ENCODE peak calls at places on chromosomes 1 and 21, in four cellular contexts. U is NCI-H226, Y is glutamatergic neuron, M is EH. L is an unnamed sample.

GRCh38 chr1:201916649-201917249 is 28.1 kb downstream of the SHISA4 start:
- DNase-seq in U (peak; percentile 69), Y (no peak), M (peak; percentile 96), L (no peak)

GRCh38 chr1:178521241-178521640 is 8.3 kb downstream of the TEX35 start:
- DNase-seq in Y (no peak), M (no peak), U (no peak), L (no peak)

GRCh38 chr1:18097206-18097605 is 10.4 kb upstream of the IGSF21 start:
- DNase-seq in M (no peak), U (no peak), Y (no peak), L (no peak)

GRCh38 chr1:55369474-55369873 is 154.3 kb upstream of the USP24 start:
- DNase-seq in U (peak; percentile 18), Y (no peak), M (peak; percentile 68), L (no peak)

GRCh38 chr1:165875171-165875570 is 47.8 kb downstream of the UCK2 start:
- DNase-seq in U (no peak), M (no peak), Y (no peak), L (no peak)

GRCh38 chr1:172484252-172484651 is 40.4 kb upstream of the PIGC start:
- DNase-seq in Y (no peak), M (no peak), U (no peak), L (no peak)

GRCh38 chr1:147897030-147897756 is 5.4 kb upstream of the GJA8 start:
- DNase-seq in U (peak; percentile 44), M (peak; percentile 12), Y (no peak), L (no peak)

GRCh38 chr1:151639466-151639865 is 27.6 kb downstream of the SNX27 start:
- DNase-seq in M (peak; percentile 87), U (peak; percentile 59), Y (no peak), L (no peak)

GRCh38 chr1:203360772-203361171 is 9.8 kb upstream of the FMOD start:
- DNase-seq in U (no peak), Y (peak; percentile 51), M (no peak), L (no peak)

GRCh38 chr1:225653463-225654276 is 747 bp upstream of the ENAH start:
- DNase-seq in M (peak; percentile 81), Y (peak; percentile 81), U (peak; percentile 38), L (peak; percentile 28)

GRCh38 chr1:41673806-41674205 is 189.3 kb upstream of the EDN2 start:
- DNase-seq in U (no peak), M (no peak), Y (no peak), L (no peak)

GRCh38 chr1:80472145-80472544 is 1328.6 kb upstream of the ADGRL2 start:
- DNase-seq in Y (no peak), U (no peak), M (no peak), L (no peak)

GRCh38 chr1:32215629-32216505 is 6.3 kb downstream of the TMEM234 start:
- DNase-seq in U (peak; percentile 57), M (peak; percentile 78), Y (peak; percentile 82), L (no peak)

GRCh38 chr21:42570362-42570761 is 56.7 kb downstream of the SLC37A1 start:
- DNase-seq in M (no peak), Y (peak; percentile 3), U (no peak), L (no peak)

GRCh38 chr21:45756669-45757068 is 113.1 kb downstream of the PCBP3 start:
- DNase-seq in U (no peak), Y (no peak), M (no peak), L (no peak)

GRCh38 chr1:95699274-95699953 is 465.4 kb downstream of the RWDD3 start:
- DNase-seq in Y (no peak), M (no peak), U (no peak), L (no peak)

GRCh38 chr1:84300991-84301758 is at the start of gene SAMD13:
- DNase-seq in U (peak; percentile 27), M (peak; percentile 50), Y (no peak), L (no peak)

GRCh38 chr1:184409011-184409410 is 22.2 kb downstream of the C1orf21 start:
- DNase-seq in U (no peak), M (peak; percentile 42), Y (no peak), L (no peak)

L was measured in cerebellar nuclear complex.